ENCODE peak calls at places on chromosomes 2 and 18, in eight cellular contexts. One of them, this sample, is unnamed.
A peak's percentile ranks its signal among the peaks of the same experiment; 100 is the strongest.

GRCh38 chr2:39631715-39632114 is 34.0 kb upstream of the TMEM178A start:
- DNase-seq in adipocyte: peak; percentile 63
- DNase-seq in H9: no peak
- DNase-seq in colonic mucosa: no peak
- DNase-seq in GM03348: peak; percentile 86
- DNase-seq in retinal pigment epithelial cell: peak; percentile 38
- DNase-seq in dermis blood vessel endothelial cell: no peak
- DNase-seq in stimulated activated CD8-positive, alpha-beta memory T cell treated with anti-CD3 and anti-CD28 coated beads, Interleukin-2, amount 100 ng/mL, for 1 hour: no peak
- DNase-seq in this sample: no peak

GRCh38 chr18:42048150-42048549 is 93.1 kb downstream of the PIK3C3 start:
- DNase-seq in GM03348: peak; percentile 61
- DNase-seq in stimulated activated CD8-positive, alpha-beta memory T cell treated with anti-CD3 and anti-CD28 coated beads, Interleukin-2, amount 100 ng/mL, for 1 hour: no peak
- DNase-seq in adipocyte: peak; percentile 93
- DNase-seq in dermis blood vessel endothelial cell: peak; percentile 67
- DNase-seq in retinal pigment epithelial cell: peak; percentile 51
- DNase-seq in H9: no peak
- DNase-seq in colonic mucosa: no peak
- DNase-seq in this sample: no peak

GRCh38 chr2:203252851-203253250 is 14.0 kb downstream of the CYP20A1 start:
- DNase-seq in H9: no peak
- DNase-seq in GM03348: no peak
- DNase-seq in colonic mucosa: no peak
- DNase-seq in adipocyte: no peak
- DNase-seq in stimulated activated CD8-positive, alpha-beta memory T cell treated with anti-CD3 and anti-CD28 coated beads, Interleukin-2, amount 100 ng/mL, for 1 hour: no peak
- DNase-seq in dermis blood vessel endothelial cell: no peak
- DNase-seq in retinal pigment epithelial cell: no peak
- DNase-seq in this sample: no peak

GRCh38 chr2:237171396-237171795 is 85.7 kb downstream of the COPS8 start:
- DNase-seq in GM03348: peak; percentile 70
- DNase-seq in dermis blood vessel endothelial cell: no peak
- DNase-seq in H9: no peak
- DNase-seq in adipocyte: peak; percentile 97
- DNase-seq in stimulated activated CD8-positive, alpha-beta memory T cell treated with anti-CD3 and anti-CD28 coated beads, Interleukin-2, amount 100 ng/mL, for 1 hour: no peak
- DNase-seq in retinal pigment epithelial cell: peak; percentile 67
- DNase-seq in colonic mucosa: no peak
- DNase-seq in this sample: no peak

GRCh38 chr18:23032030-23032582 is 99.0 kb downstream of the RBBP8 start:
- DNase-seq in retinal pigment epithelial cell: peak; percentile 81
- DNase-seq in adipocyte: peak; percentile 80
- DNase-seq in colonic mucosa: no peak
- DNase-seq in dermis blood vessel endothelial cell: peak; percentile 50
- DNase-seq in GM03348: peak; percentile 85
- DNase-seq in stimulated activated CD8-positive, alpha-beta memory T cell treated with anti-CD3 and anti-CD28 coated beads, Interleukin-2, amount 100 ng/mL, for 1 hour: no peak
- DNase-seq in H9: no peak
- DNase-seq in this sample: no peak

GRCh38 chr2:96799623-96799935 is 16.5 kb upstream of the CNNM3 start:
- DNase-seq in retinal pigment epithelial cell: no peak
- DNase-seq in colonic mucosa: no peak
- DNase-seq in adipocyte: no peak
- DNase-seq in stimulated activated CD8-positive, alpha-beta memory T cell treated with anti-CD3 and anti-CD28 coated beads, Interleukin-2, amount 100 ng/mL, for 1 hour: no peak
- DNase-seq in GM03348: no peak
- DNase-seq in dermis blood vessel endothelial cell: no peak
- DNase-seq in H9: no peak
- DNase-seq in this sample: no peak

GRCh38 chr2:33081691-33082090 is 134.9 kb downstream of the LTBP1 start:
- DNase-seq in colonic mucosa: no peak
- DNase-seq in dermis blood vessel endothelial cell: peak; percentile 56
- DNase-seq in retinal pigment epithelial cell: no peak
- DNase-seq in stimulated activated CD8-positive, alpha-beta memory T cell treated with anti-CD3 and anti-CD28 coated beads, Interleukin-2, amount 100 ng/mL, for 1 hour: no peak
- DNase-seq in adipocyte: no peak
- DNase-seq in H9: no peak
- DNase-seq in GM03348: no peak
- DNase-seq in this sample: no peak

GRCh38 chr2:222622900-222623299 is 33.0 kb downstream of the FARSB start:
- DNase-seq in adipocyte: peak; percentile 3
- DNase-seq in H9: no peak
- DNase-seq in dermis blood vessel endothelial cell: no peak
- DNase-seq in retinal pigment epithelial cell: no peak
- DNase-seq in stimulated activated CD8-positive, alpha-beta memory T cell treated with anti-CD3 and anti-CD28 coated beads, Interleukin-2, amount 100 ng/mL, for 1 hour: no peak
- DNase-seq in GM03348: no peak
- DNase-seq in colonic mucosa: no peak
- DNase-seq in this sample: no peak

GRCh38 chr2:151361674-151362380 is 4.4 kb downstream of the TNFAIP6 start:
- DNase-seq in stimulated activated CD8-positive, alpha-beta memory T cell treated with anti-CD3 and anti-CD28 coated beads, Interleukin-2, amount 100 ng/mL, for 1 hour: no peak
- DNase-seq in dermis blood vessel endothelial cell: no peak
- DNase-seq in colonic mucosa: no peak
- DNase-seq in H9: no peak
- DNase-seq in GM03348: peak; percentile 36
- DNase-seq in retinal pigment epithelial cell: no peak
- DNase-seq in adipocyte: no peak
- DNase-seq in this sample: no peak

GRCh38 chr2:15725788-15726112 is 134.1 kb downstream of the DDX1 start:
- DNase-seq in H9: no peak
- DNase-seq in GM03348: no peak
- DNase-seq in retinal pigment epithelial cell: no peak
- DNase-seq in stimulated activated CD8-positive, alpha-beta memory T cell treated with anti-CD3 and anti-CD28 coated beads, Interleukin-2, amount 100 ng/mL, for 1 hour: no peak
- DNase-seq in dermis blood vessel endothelial cell: no peak
- DNase-seq in adipocyte: no peak
- DNase-seq in colonic mucosa: no peak
- DNase-seq in this sample: no peak

GRCh38 chr18:2986150-2986865 is 26.6 kb downstream of the LPIN2 start:
- DNase-seq in stimulated activated CD8-positive, alpha-beta memory T cell treated with anti-CD3 and anti-CD28 coated beads, Interleukin-2, amount 100 ng/mL, for 1 hour: no peak
- DNase-seq in adipocyte: peak; percentile 71
- DNase-seq in colonic mucosa: no peak
- DNase-seq in dermis blood vessel endothelial cell: no peak
- DNase-seq in GM03348: no peak
- DNase-seq in retinal pigment epithelial cell: no peak
- DNase-seq in H9: no peak
- DNase-seq in this sample: no peak

GRCh38 chr2:43851026-43851980 is 12.5 kb downstream of the ABCG8 start:
- DNase-seq in retinal pigment epithelial cell: no peak
- DNase-seq in H9: no peak
- DNase-seq in dermis blood vessel endothelial cell: no peak
- DNase-seq in GM03348: peak; percentile 1
- DNase-seq in colonic mucosa: no peak
- DNase-seq in adipocyte: no peak
- DNase-seq in stimulated activated CD8-positive, alpha-beta memory T cell treated with anti-CD3 and anti-CD28 coated beads, Interleukin-2, amount 100 ng/mL, for 1 hour: no peak
- DNase-seq in this sample: no peak

GRCh38 chr2:217279130-217279529 is 419.3 kb upstream of the TNP1 start:
- DNase-seq in dermis blood vessel endothelial cell: no peak
- DNase-seq in GM03348: no peak
- DNase-seq in retinal pigment epithelial cell: no peak
- DNase-seq in H9: no peak
- DNase-seq in colonic mucosa: no peak
- DNase-seq in adipocyte: no peak
- DNase-seq in stimulated activated CD8-positive, alpha-beta memory T cell treated with anti-CD3 and anti-CD28 coated beads, Interleukin-2, amount 100 ng/mL, for 1 hour: no peak
- DNase-seq in this sample: no peak

GRCh38 chr2:116952254-116952653 is 862.2 kb upstream of the DDX18 start:
- DNase-seq in colonic mucosa: peak; percentile 17
- DNase-seq in retinal pigment epithelial cell: no peak
- DNase-seq in H9: peak; percentile 33
- DNase-seq in adipocyte: no peak
- DNase-seq in stimulated activated CD8-positive, alpha-beta memory T cell treated with anti-CD3 and anti-CD28 coated beads, Interleukin-2, amount 100 ng/mL, for 1 hour: no peak
- DNase-seq in GM03348: no peak
- DNase-seq in dermis blood vessel endothelial cell: no peak
- DNase-seq in this sample: no peak

GRCh38 chr2:148922776-148923175 is 47.7 kb downstream of the KIF5C start:
- DNase-seq in stimulated activated CD8-positive, alpha-beta memory T cell treated with anti-CD3 and anti-CD28 coated beads, Interleukin-2, amount 100 ng/mL, for 1 hour: no peak
- DNase-seq in adipocyte: no peak
- DNase-seq in H9: no peak
- DNase-seq in dermis blood vessel endothelial cell: no peak
- DNase-seq in retinal pigment epithelial cell: no peak
- DNase-seq in colonic mucosa: no peak
- DNase-seq in GM03348: no peak
- DNase-seq in this sample: no peak

GRCh38 chr18:63553117-63553516 is 10.9 kb downstream of the SERPINB12 start:
- DNase-seq in colonic mucosa: no peak
- DNase-seq in GM03348: peak; percentile 85
- DNase-seq in dermis blood vessel endothelial cell: no peak
- DNase-seq in adipocyte: peak; percentile 93
- DNase-seq in retinal pigment epithelial cell: peak; percentile 34
- DNase-seq in H9: no peak
- DNase-seq in stimulated activated CD8-positive, alpha-beta memory T cell treated with anti-CD3 and anti-CD28 coated beads, Interleukin-2, amount 100 ng/mL, for 1 hour: no peak
- DNase-seq in this sample: no peak

GRCh38 chr2:3468296-3468988 is 50.9 kb downstream of the ADI1 start:
- DNase-seq in adipocyte: no peak
- DNase-seq in retinal pigment epithelial cell: no peak
- DNase-seq in H9: no peak
- DNase-seq in GM03348: no peak
- DNase-seq in dermis blood vessel endothelial cell: no peak
- DNase-seq in stimulated activated CD8-positive, alpha-beta memory T cell treated with anti-CD3 and anti-CD28 coated beads, Interleukin-2, amount 100 ng/mL, for 1 hour: no peak
- DNase-seq in colonic mucosa: no peak
- DNase-seq in this sample: no peak

GRCh38 chr2:214019229-214019972 is 391.5 kb upstream of the VWC2L start:
- DNase-seq in H9: no peak
- DNase-seq in GM03348: peak; percentile 85
- DNase-seq in retinal pigment epithelial cell: peak; percentile 97
- DNase-seq in dermis blood vessel endothelial cell: peak; percentile 46
- DNase-seq in stimulated activated CD8-positive, alpha-beta memory T cell treated with anti-CD3 and anti-CD28 coated beads, Interleukin-2, amount 100 ng/mL, for 1 hour: no peak
- DNase-seq in colonic mucosa: no peak
- DNase-seq in adipocyte: peak; percentile 94
- DNase-seq in this sample: no peak

GRCh38 chr2:73952499-73953446 is 26.1 kb downstream of the DGUOK start:
- DNase-seq in H9: no peak
- DNase-seq in dermis blood vessel endothelial cell: peak; percentile 40
- DNase-seq in stimulated activated CD8-positive, alpha-beta memory T cell treated with anti-CD3 and anti-CD28 coated beads, Interleukin-2, amount 100 ng/mL, for 1 hour: no peak
- DNase-seq in adipocyte: peak; percentile 25
- DNase-seq in retinal pigment epithelial cell: no peak
- DNase-seq in GM03348: peak; percentile 25
- DNase-seq in colonic mucosa: no peak
- DNase-seq in this sample: no peak

GRCh38 chr2:45826889-45827635 is 175.6 kb downstream of the PRKCE start:
- DNase-seq in adipocyte: peak; percentile 64
- DNase-seq in retinal pigment epithelial cell: no peak
- DNase-seq in H9: no peak
- DNase-seq in colonic mucosa: no peak
- DNase-seq in GM03348: peak; percentile 91
- DNase-seq in stimulated activated CD8-positive, alpha-beta memory T cell treated with anti-CD3 and anti-CD28 coated beads, Interleukin-2, amount 100 ng/mL, for 1 hour: no peak
- DNase-seq in dermis blood vessel endothelial cell: peak; percentile 82
- DNase-seq in this sample: no peak

GRCh38 chr18:57432118-57432517 is 3.1 kb upstream of the ONECUT2 start:
- DNase-seq in dermis blood vessel endothelial cell: no peak
- DNase-seq in retinal pigment epithelial cell: no peak
- DNase-seq in H9: no peak
- DNase-seq in adipocyte: no peak
- DNase-seq in colonic mucosa: no peak
- DNase-seq in stimulated activated CD8-positive, alpha-beta memory T cell treated with anti-CD3 and anti-CD28 coated beads, Interleukin-2, amount 100 ng/mL, for 1 hour: no peak
- DNase-seq in GM03348: no peak
- DNase-seq in this sample: no peak

GRCh38 chr2:231198291-231199173 is at the start of gene ARMC9:
- DNase-seq in H9: peak; percentile 88
- DNase-seq in colonic mucosa: peak; percentile 80
- DNase-seq in stimulated activated CD8-positive, alpha-beta memory T cell treated with anti-CD3 and anti-CD28 coated beads, Interleukin-2, amount 100 ng/mL, for 1 hour: peak; percentile 48
- DNase-seq in dermis blood vessel endothelial cell: peak; percentile 68
- DNase-seq in retinal pigment epithelial cell: no peak
- DNase-seq in GM03348: peak; percentile 99
- DNase-seq in adipocyte: peak; percentile 89
- DNase-seq in this sample: peak; percentile 69

GRCh38 chr18:26868968-26869586 is 3.6 kb upstream of the AQP4 start:
- DNase-seq in adipocyte: no peak
- DNase-seq in stimulated activated CD8-positive, alpha-beta memory T cell treated with anti-CD3 and anti-CD28 coated beads, Interleukin-2, amount 100 ng/mL, for 1 hour: no peak
- DNase-seq in colonic mucosa: no peak
- DNase-seq in dermis blood vessel endothelial cell: no peak
- DNase-seq in retinal pigment epithelial cell: no peak
- DNase-seq in GM03348: no peak
- DNase-seq in H9: no peak
- DNase-seq in this sample: no peak

GRCh38 chr18:6956495-6956894 is 161.1 kb downstream of the LAMA1 start:
- DNase-seq in colonic mucosa: no peak
- DNase-seq in GM03348: no peak
- DNase-seq in adipocyte: no peak
- DNase-seq in retinal pigment epithelial cell: no peak
- DNase-seq in dermis blood vessel endothelial cell: no peak
- DNase-seq in H9: no peak
- DNase-seq in stimulated activated CD8-positive, alpha-beta memory T cell treated with anti-CD3 and anti-CD28 coated beads, Interleukin-2, amount 100 ng/mL, for 1 hour: no peak
- DNase-seq in this sample: no peak

GRCh38 chr18:39624934-39625333 is 2059.3 kb upstream of the CELF4 start:
- DNase-seq in stimulated activated CD8-positive, alpha-beta memory T cell treated with anti-CD3 and anti-CD28 coated beads, Interleukin-2, amount 100 ng/mL, for 1 hour: no peak
- DNase-seq in retinal pigment epithelial cell: no peak
- DNase-seq in colonic mucosa: no peak
- DNase-seq in H9: no peak
- DNase-seq in GM03348: no peak
- DNase-seq in adipocyte: peak; percentile 42
- DNase-seq in dermis blood vessel endothelial cell: peak; percentile 20
- DNase-seq in this sample: no peak

GRCh38 chr2:85278361-85278760 is 49.4 kb downstream of the TGOLN2 start:
- DNase-seq in colonic mucosa: no peak
- DNase-seq in GM03348: no peak
- DNase-seq in dermis blood vessel endothelial cell: no peak
- DNase-seq in adipocyte: peak; percentile 69
- DNase-seq in retinal pigment epithelial cell: no peak
- DNase-seq in H9: no peak
- DNase-seq in stimulated activated CD8-positive, alpha-beta memory T cell treated with anti-CD3 and anti-CD28 coated beads, Interleukin-2, amount 100 ng/mL, for 1 hour: no peak
- DNase-seq in this sample: no peak

GRCh38 chr18:11794195-11794594 is 57.0 kb upstream of the CHMP1B start:
- DNase-seq in colonic mucosa: no peak
- DNase-seq in retinal pigment epithelial cell: no peak
- DNase-seq in adipocyte: no peak
- DNase-seq in GM03348: no peak
- DNase-seq in H9: no peak
- DNase-seq in dermis blood vessel endothelial cell: no peak
- DNase-seq in stimulated activated CD8-positive, alpha-beta memory T cell treated with anti-CD3 and anti-CD28 coated beads, Interleukin-2, amount 100 ng/mL, for 1 hour: no peak
- DNase-seq in this sample: no peak